ENCODE peak calls at places on chromosomes 12 and 14, in four cellular contexts. I, O, K and A are unnamed samples.
A peak's percentile ranks its signal among the peaks of the same experiment; 100 is the strongest.

GRCh38 chr12:54006700-54007220 is 2.0 kb upstream of the HOXC8 start:
- DNase-seq in K (no peak), O (no peak), I (no peak), A (no peak)

GRCh38 chr12:5912437-5913334 is 32.4 kb downstream of the ANO2 start:
- DNase-seq in O (no peak), I (no peak), K (no peak), A (no peak)

GRCh38 chr12:96810477-96810876 is 96.6 kb upstream of the NEDD1 start:
- DNase-seq in I (no peak), O (peak; percentile 38), K (no peak), A (no peak)

GRCh38 chr12:50401383-50402155 is 884 bp downstream of the LARP4 start:
- DNase-seq in K (no peak), I (no peak), O (peak; percentile 85), A (no peak)

GRCh38 chr14:35121026-35121886 is 534 bp downstream of the PPP2R3C start:
- DNase-seq in O (peak; percentile 21), K (peak; percentile 18), I (no peak), A (no peak)

GRCh38 chr14:23013056-23014054 is 3.4 kb upstream of the C14orf93 start:
- DNase-seq in K (no peak), O (no peak), I (no peak), A (no peak)

GRCh38 chr12:69739287-69740191 is 879 bp downstream of the RAB3IP start:
- DNase-seq in I (no peak), K (peak; percentile 83), O (peak; percentile 62), A (peak; percentile 35)

GRCh38 chr14:50013198-50013918 is 103.0 kb downstream of the VCPKMT start:
- DNase-seq in I (no peak), K (no peak), O (no peak), A (no peak)

GRCh38 chr14:100146548-100147091 is 12.8 kb downstream of the DEGS2 start:
- DNase-seq in O (no peak), K (no peak), I (no peak), A (no peak)

GRCh38 chr12:23431006-23431405 is 518.5 kb downstream of the SOX5 start:
- DNase-seq in K (no peak), I (no peak), O (no peak), A (no peak)

GRCh38 chr14:74932401-74932901 is 9.4 kb upstream of the RPS6KL1 start:
- DNase-seq in O (peak; percentile 59), K (no peak), I (no peak), A (no peak)

GRCh38 chr12:120012067-120012621 is 23.1 kb downstream of the BICDL1 start:
- DNase-seq in O (peak; percentile 11), K (peak; percentile 50), I (no peak), A (peak; percentile 85)

GRCh38 chr14:29788093-29788492 is 139.6 kb downstream of the PRKD1 start:
- DNase-seq in I (no peak), O (no peak), K (no peak), A (no peak)

GRCh38 chr12:64801381-64801780 is 23.1 kb upstream of the TBC1D30 start:
- DNase-seq in I (no peak), O (no peak), K (no peak), A (no peak)

GRCh38 chr12:69509308-69509736 is 39.1 kb downstream of the FRS2 start:
- DNase-seq in K (no peak), O (peak; percentile 44), I (no peak), A (no peak)

GRCh38 chr14:23524954-23525353 is 26.6 kb downstream of the ZFHX2 start:
- DNase-seq in K (no peak), I (no peak), O (no peak), A (no peak)

GRCh38 chr14:98931911-98932310 is 340.1 kb downstream of the BCL11B start:
- DNase-seq in I (no peak), O (no peak), K (no peak), A (no peak)

GRCh38 chr12:7130791-7131501 is 775 bp downstream of the CLSTN3 start:
- DNase-seq in I (no peak), K (peak; percentile 39), O (peak; percentile 44), A (no peak)

GRCh38 chr12:109134186-109134917 is 18.0 kb downstream of the ACACB start:
- DNase-seq in K (no peak), O (peak; percentile 59), I (no peak), A (no peak)

GRCh38 chr14:99643343-99643742 is 1.6 kb upstream of the HHIPL1 start:
- DNase-seq in I (no peak), K (no peak), O (no peak), A (no peak)

DNA sequence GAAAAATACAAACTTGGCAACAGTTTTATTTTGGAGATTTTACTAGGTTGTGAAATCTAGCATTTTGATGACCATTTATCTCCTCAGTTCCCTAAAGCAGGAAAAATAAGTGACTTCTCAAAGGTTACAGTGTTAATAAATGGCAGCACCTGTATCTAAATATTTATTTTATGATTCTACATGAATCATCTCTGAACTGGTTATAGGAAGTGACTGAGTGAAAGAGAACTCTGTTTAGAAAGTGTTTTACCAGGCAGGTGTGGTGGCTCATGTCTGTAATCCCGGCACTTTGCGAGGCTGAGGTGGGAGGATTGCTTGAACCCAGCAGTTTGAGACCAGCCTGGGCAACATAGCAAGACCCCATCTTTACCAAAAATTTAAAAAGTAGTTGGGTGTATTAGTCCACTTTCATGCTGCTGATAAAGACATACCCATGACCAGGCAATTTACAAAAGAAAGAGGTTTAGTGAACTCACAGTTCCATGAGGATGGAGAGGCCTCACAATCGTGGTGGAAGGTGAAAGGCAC is 26.3 kb downstream of the MIPOL1 start:
- DNase-seq in K (no peak), O (no peak), I (no peak), A (no peak)
- H3K4me3 ChIP-seq in K (no peak overlapping the region), O (no peak overlapping the region), I (no peak overlapping the region), A (no peak overlapping the region)

GRCh38 chr14:88868558-88869159 is 44.2 kb downstream of the TTC8 start:
- DNase-seq in I (no peak), K (no peak), O (peak; percentile 20), A (peak; percentile 10)
- TF ChIP-seq CTCF in I (no peak), K (peak; percentile 37), O (peak; percentile 20), A (peak; percentile 20)

GRCh38 chr14:21334202-21334906 is 49.5 kb downstream of the SUPT16H start:
- DNase-seq in K (no peak), O (no peak), I (no peak), A (no peak)
- H3K4me3 ChIP-seq in K (no peak overlapping the region), O (no peak overlapping the region), I (no peak overlapping the region), A (no peak overlapping the region)

GRCh38 chr14:41362134-41362533 is 244.5 kb upstream of the LRFN5 start:
- DNase-seq in K (no peak), I (no peak), O (peak; percentile 7), A (no peak)
- TF ChIP-seq CTCF in K (no peak), I (no peak), O (no peak), A (no peak)

GRCh38 chr12:48980953-48981756 is 3.0 kb downstream of the WNT1 start:
- DNase-seq in O (no peak), K (peak; percentile 54), I (no peak), A (no peak)
- H3K4me3 ChIP-seq in O (no peak overlapping the region), K (peak overlapping the region; percentile 18), I (no peak overlapping the region), A (no peak overlapping the region)

GRCh38 chr12:52951126-52951525 is 2.2 kb downstream of the KRT18 start:
- DNase-seq in O (no peak), K (no peak), I (no peak), A (no peak)

GRCh38 chr12:52950553-52950952 is 1.6 kb downstream of the KRT18 start:
- DNase-seq in I (no peak), K (no peak), O (no peak), A (no peak)

GRCh38 chr12:52951640-52952039 is 2.7 kb downstream of the KRT18 start:
- DNase-seq in I (no peak), K (no peak), O (no peak), A (no peak)

GRCh38 chr12:52952082-52952801 is 3.3 kb downstream of the KRT18 start:
- DNase-seq in K (no peak), I (no peak), O (no peak), A (no peak)

DNA sequence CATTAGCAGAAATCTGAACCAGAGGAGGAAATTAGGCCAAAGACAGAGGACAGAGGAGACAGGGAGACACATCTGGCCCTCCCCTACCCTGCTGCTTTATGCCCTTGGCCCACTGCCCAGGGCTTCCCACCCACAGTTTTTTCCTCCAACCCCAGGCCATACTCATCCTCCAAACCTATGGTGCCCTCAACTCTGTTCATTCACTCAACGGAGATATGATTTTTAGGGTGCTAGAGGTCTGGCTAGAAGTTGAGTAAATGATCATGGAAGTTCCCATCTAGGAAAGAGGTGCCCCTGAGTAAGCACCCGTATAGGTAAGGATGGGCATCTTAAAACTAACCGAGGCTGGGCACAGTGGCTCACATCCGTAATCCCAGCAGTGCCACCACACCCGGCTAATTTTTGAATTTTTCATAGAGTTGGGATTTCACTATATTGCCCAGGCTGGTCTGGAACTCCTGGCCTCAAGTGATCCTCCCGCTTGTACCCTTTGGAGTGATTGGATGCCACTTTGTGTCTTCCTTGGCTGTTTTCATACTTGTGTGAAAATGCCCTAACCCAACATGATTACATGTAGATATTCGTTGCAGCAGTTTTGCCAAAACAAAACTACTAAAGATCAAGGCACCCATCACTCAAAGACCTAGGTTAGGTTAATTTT is 4.4 kb downstream of the KRT18 start:
- DNase-seq in K (no peak), O (no peak), I (no peak), A (no peak)
- TF ChIP-seq CTCF in K (no peak), O (no peak), I (no peak), A (no peak)

DNA sequence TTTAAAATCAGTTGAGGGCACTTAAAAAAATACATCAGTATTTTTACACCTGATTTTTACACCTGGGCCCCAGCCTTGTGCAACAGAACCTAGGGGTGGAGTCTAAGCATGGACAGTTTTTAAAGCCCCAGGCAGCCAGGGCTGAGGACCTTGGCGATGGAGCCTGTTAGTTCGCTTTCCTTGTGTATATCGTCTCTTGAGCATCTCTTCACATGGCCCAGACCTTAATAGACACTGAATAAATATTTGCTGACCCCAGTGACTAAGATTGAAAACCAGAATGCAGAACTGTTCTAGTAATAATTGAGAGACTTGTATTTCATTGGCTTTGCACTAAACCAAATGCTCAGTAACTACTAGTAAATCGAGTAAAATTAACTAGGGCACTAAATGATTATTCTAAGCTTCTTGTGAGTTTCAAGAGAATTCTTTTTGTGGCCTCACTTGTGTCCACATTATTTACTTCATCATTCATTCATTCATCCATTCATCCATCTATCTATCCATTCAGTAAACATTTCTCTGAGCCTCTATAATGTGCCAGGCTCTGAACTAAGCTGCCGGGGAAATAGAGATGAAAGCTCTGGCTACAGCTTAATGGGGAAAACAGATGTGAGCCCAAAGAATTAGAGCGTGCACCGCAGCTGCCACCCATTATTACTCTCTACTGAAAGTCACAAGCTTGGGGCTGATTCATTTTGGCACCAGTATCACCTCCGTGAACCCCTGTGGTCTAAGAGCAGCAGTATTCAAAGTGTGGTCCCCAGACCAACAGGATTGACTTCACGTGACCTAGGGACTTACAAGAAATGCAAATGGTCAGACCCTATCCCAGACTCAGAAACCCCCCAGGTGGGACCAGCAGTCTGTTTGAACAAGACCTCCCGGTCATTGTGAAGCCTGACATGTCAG is 30.7 kb upstream of the BCL7A start:
- DNase-seq in I (no peak), O (no peak), K (peak; percentile 75), A (peak; percentile 92)
- H3K4me3 ChIP-seq in I (no peak overlapping the region), O (no peak overlapping the region), K (no peak overlapping the region), A (no peak overlapping the region)